ENCODE peak calls at places on chromosomes 11 and 22, in nine cellular contexts. S, U, D, E, M, K, J, C and F are unnamed samples.

GRCh38 chr11:9574806-9575530 is 1.5 kb downstream of the WEE1 start:
- DNase-seq in U (peak; percentile 34), D (peak; percentile 48), J (peak; percentile 95), K (no peak), S (no peak), E (peak; percentile 40), C (peak; percentile 72), M (peak; percentile 76), F (no peak)

GRCh38 chr11:122439911-122440782 is 215.4 kb upstream of the UBASH3B start:
- DNase-seq in E (no peak), D (peak; percentile 38), J (peak; percentile 36), U (no peak), C (no peak), M (peak; percentile 13), K (no peak), S (no peak), F (no peak)

GRCh38 chr11:61327669-61328071 is 5.2 kb downstream of the DDB1 start:
- DNase-seq in K (no peak), U (no peak), C (no peak), E (no peak), S (no peak), D (no peak), M (no peak), J (peak; percentile 23), F (no peak)

GRCh38 chr22:38850941-38851849 is 7.4 kb upstream of the NPTXR start:
- DNase-seq in J (peak; percentile 33), C (peak; percentile 27), D (no peak), M (peak; percentile 79), S (no peak), K (no peak), E (no peak), U (no peak), F (no peak)

GRCh38 chr11:46588915-46589314 is 4.9 kb downstream of the AMBRA1 start:
- DNase-seq in C (no peak), E (no peak), J (no peak), K (no peak), M (no peak), S (no peak), D (no peak), U (no peak), F (no peak)

GRCh38 chr11:16211407-16211806 is 144.9 kb downstream of the SOX6 start:
- DNase-seq in K (no peak), M (no peak), S (no peak), U (no peak), C (no peak), E (no peak), J (no peak), D (no peak), F (no peak)

GRCh38 chr22:45880091-45880651 is 96.8 kb downstream of the WNT7B start:
- DNase-seq in D (no peak), S (no peak), E (no peak), M (no peak), J (no peak), K (no peak), C (no peak), U (no peak), F (no peak)

GRCh38 chr11:8092587-8093424 is 11.8 kb downstream of the TUB start:
- DNase-seq in D (peak; percentile 57), K (peak; percentile 57), J (peak; percentile 67), E (no peak), M (peak; percentile 66), C (peak; percentile 31), S (peak; percentile 82), U (peak; percentile 87), F (peak; percentile 79)

GRCh38 chr11:71478216-71478840 is 25.3 kb downstream of the NADSYN1 start:
- DNase-seq in M (no peak), J (no peak), K (no peak), D (no peak), S (no peak), E (no peak), U (no peak), C (no peak), F (no peak)

GRCh38 chr11:117121176-117121575 is 22.9 kb upstream of the PAFAH1B2 start:
- DNase-seq in D (no peak), M (no peak), E (no peak), U (no peak), J (no peak), K (no peak), C (no peak), S (no peak), F (no peak)

GRCh38 chr11:334264-335033 is 13.8 kb upstream of the IFITM3 start:
- DNase-seq in U (no peak), S (no peak), J (peak; percentile 75), K (no peak), E (no peak), C (no peak), D (no peak), M (no peak), F (no peak)

GRCh38 chr11:22775248-22775647 is 54.4 kb downstream of the SVIP start:
- DNase-seq in S (no peak), D (no peak), E (no peak), M (no peak), J (no peak), U (no peak), C (no peak), K (no peak), F (no peak)

GRCh38 chr11:60950933-60951610 is 904 bp downstream of the SLC15A3 start:
- DNase-seq in J (peak; percentile 24), D (peak; percentile 60), E (no peak), U (no peak), S (no peak), C (no peak), K (no peak), M (no peak), F (peak; percentile 40)

GRCh38 chr11:65254724-65255123 is 7.0 kb upstream of the POLA2 start:
- DNase-seq in C (no peak), M (no peak), S (no peak), U (no peak), E (no peak), K (no peak), J (no peak), D (no peak), F (no peak)

GRCh38 chr22:24595863-24596262 is 3.0 kb upstream of the LRRC75B start:
- DNase-seq in U (no peak), M (no peak), D (no peak), E (no peak), J (no peak), C (no peak), K (no peak), S (no peak), F (no peak)

GRCh38 chr11:62560566-62561103 is 13.1 kb downstream of the EEF1G start:
- DNase-seq in U (peak; percentile 80), M (peak; percentile 94), S (peak; percentile 42), C (peak; percentile 89), E (peak; percentile 80), K (peak; percentile 74), J (peak; percentile 99), D (peak; percentile 72), F (no peak)

GRCh38 chr22:49683032-49683431 is 144.6 kb downstream of the BRD1 start:
- DNase-seq in J (no peak), M (no peak), S (no peak), E (no peak), D (no peak), U (no peak), C (no peak), K (no peak), F (no peak)

GRCh38 chr11:118628432-118628831 is 21.0 kb downstream of the PHLDB1 start:
- DNase-seq in J (no peak), C (no peak), K (no peak), E (no peak), M (no peak), D (no peak), S (no peak), U (no peak), F (no peak)

GRCh38 chr11:2662430-2663299 is 37.1 kb downstream of the KCNQ1OT1 start:
- DNase-seq in U (no peak), K (no peak), J (no peak), M (no peak), D (no peak), C (no peak), S (no peak), E (no peak), F (no peak)

GRCh38 chr22:44181033-44181911 is 547 bp downstream of the PARVG start:
- DNase-seq in K (peak; percentile 40), E (peak; percentile 77), D (no peak), S (peak; percentile 62), J (no peak), M (peak; percentile 76), C (no peak), U (no peak), F (peak; percentile 52)

GRCh38 chr11:6598555-6598954 is 4.9 kb downstream of the RRP8 start:
- DNase-seq in U (no peak), K (no peak), C (no peak), D (no peak), E (no peak), S (no peak), M (no peak), J (no peak), F (no peak)

GRCh38 chr11:7599209-7599608 is 74.1 kb downstream of the CYB5R2 start:
- DNase-seq in J (no peak), E (no peak), M (no peak), U (no peak), D (no peak), C (no peak), K (no peak), S (no peak), F (no peak)

GRCh38 chr22:41768420-41768819 is 32.1 kb upstream of the CCDC134 start:
- DNase-seq in S (no peak), U (no peak), E (no peak), C (no peak), K (no peak), J (no peak), D (no peak), M (peak; percentile 61), F (no peak)

GRCh38 chr22:28297504-28297903 is 378.4 kb upstream of the PITPNB start:
- DNase-seq in M (peak; percentile 19), C (no peak), J (peak; percentile 21), S (peak; percentile 19), E (no peak), U (no peak), D (no peak), K (no peak), F (peak; percentile 29)

GRCh38 chr11:11960687-11961086 is 47.7 kb downstream of the DKK3 start:
- DNase-seq in K (no peak), S (no peak), J (no peak), E (no peak), M (no peak), C (no peak), D (no peak), U (no peak), F (no peak)

GRCh38 chr11:61860054-61860903 is 31.1 kb downstream of the FADS3 start:
- DNase-seq in K (no peak), E (no peak), S (no peak), M (peak; percentile 23), U (no peak), C (peak; percentile 62), D (no peak), J (peak; percentile 8), F (no peak)

GRCh38 chr11:37642321-37642720 is 1044.3 kb upstream of the RAG2 start:
- DNase-seq in S (no peak), E (no peak), C (peak; percentile 32), K (no peak), J (no peak), D (no peak), U (no peak), M (no peak), F (no peak)

GRCh38 chr11:88689548-88690240 is 352.2 kb upstream of the CTSC start:
- DNase-seq in M (no peak), S (no peak), K (no peak), J (no peak), C (no peak), D (no peak), U (no peak), E (no peak), F (no peak)

GRCh38 chr22:27581688-27582087 is 219.9 kb downstream of the MN1 start:
- DNase-seq in U (no peak), J (peak; percentile 82), E (no peak), S (no peak), K (no peak), M (no peak), C (no peak), D (no peak), F (no peak)